ENCODE peak calls at places on chromosomes 3 and 15, in seven cellular contexts. I is A549, E is ovary, T is transverse colon, H is HepG2, L is stomach, S is upper lobe of left lung. D is an unnamed sample. For H3K4me1, the result is how much of the 10 kb centered on the place peaks cover.

GRCh38 chr3:100650651-100651611 is 41.5 kb downstream of the ADGRG7 start:
- DNase-seq in L (no peak), T (no peak), E (no peak), S (no peak), I (peak), H (no peak), D (no peak)

GRCh38 chr3:38474928-38475605 is 21.1 kb upstream of the EXOG start:
- DNase-seq in I (no peak), L (no peak), T (no peak), S (peak), H (no peak), E (no peak), D (no peak)

GRCh38 chr3:149506540-149506939 is 32.0 kb downstream of the TM4SF4 start:
- DNase-seq in E (no peak), S (no peak), H (no peak), T (no peak), I (no peak), L (no peak), D (no peak)

GRCh38 chr15:48336940-48337339 is 5.7 kb downstream of the DUT start:
- DNase-seq in L (no peak), H (peak), E (no peak), T (no peak), I (no peak), S (no peak), D (no peak)

GRCh38 chr15:94412979-94413741 is 181.8 kb downstream of the MCTP2 start:
- DNase-seq in T (peak), L (no peak), H (peak), I (peak), E (no peak), S (no peak), D (no peak)

GRCh38 chr15:40309344-40309862 is 1.7 kb upstream of the PLCB2 start:
- DNase-seq in T (no peak), S (no peak), I (no peak), H (no peak), L (no peak), E (no peak), D (no peak)

GRCh38 chr3:186590580-186591296 is 20.2 kb downstream of the DNAJB11 start:
- DNase-seq in H (no peak), E (no peak), L (no peak), S (no peak), I (no peak), T (no peak), D (no peak)

GRCh38 chr15:60091150-60091549 is 87.0 kb downstream of the FOXB1 start:
- DNase-seq in H (peak), T (no peak), E (no peak), L (peak), S (no peak), I (peak), D (no peak)

GRCh38 chr3:124266517-124266916 is 274.6 kb upstream of the ROPN1 start:
- DNase-seq in I (peak), E (no peak), L (no peak), H (no peak), T (no peak), S (no peak), D (no peak)

GRCh38 chr3:30657914-30658313 is 51.5 kb downstream of the TGFBR2 start:
- DNase-seq in E (no peak), T (no peak), I (no peak), H (no peak), L (no peak), S (no peak), D (no peak)

GRCh38 chr3:39193391-39193790 is 996 bp upstream of the XIRP1 start:
- DNase-seq in E (no peak), T (no peak), L (no peak), S (peak), H (no peak), I (no peak), D (no peak)

GRCh38 chr3:187743195-187744141 is 1.8 kb downstream of the BCL6 start:
- DNase-seq in L (peak), I (peak), H (no peak), S (peak), T (peak), E (peak), D (peak)

GRCh38 chr3:45944830-45945620 is 1.8 kb downstream of the CXCR6 start:
- DNase-seq in L (no peak), E (no peak), S (no peak), H (no peak), I (no peak), T (no peak), D (peak)

GRCh38 chr3:127358641-127359040 is 70.8 kb upstream of the PRR20G start:
- DNase-seq in E (no peak), S (no peak), L (no peak), I (no peak), T (no peak), H (no peak), D (no peak)

GRCh38 chr3:143832433-143832832 is 15.8 kb downstream of the SLC9A9 start:
- DNase-seq in H (no peak), I (no peak), E (no peak), L (no peak), T (no peak), S (no peak), D (no peak)

GRCh38 chr15:74257105-74257504 is 21.0 kb downstream of the CCDC33 start:
- DNase-seq in T (no peak), S (peak), H (no peak), I (no peak), L (no peak), E (no peak), D (no peak)

GRCh38 chr3:197216169-197216860 is 82.1 kb downstream of the DLG1 start:
- DNase-seq in I (peak), S (no peak), H (no peak), E (no peak), T (no peak), L (no peak), D (no peak)

GRCh38 chr3:67739851-67740250 is 85.4 kb upstream of the SUCLG2 start:
- DNase-seq in E (no peak), L (no peak), H (no peak), S (no peak), I (no peak), T (no peak), D (no peak)

GRCh38 chr3:183073839-183074615 is 25.3 kb downstream of the MCCC1 start:
- DNase-seq in E (no peak), I (no peak), L (no peak), T (no peak), S (no peak), H (no peak), D (no peak)

GRCh38 chr3:113890256-113890900 is 51.8 kb downstream of the GRAMD1C start:
- DNase-seq in E (no peak), L (no peak), S (peak), T (peak), H (peak), I (peak), D (no peak)

GRCh38 chr3:32839714-32840085 is 21.9 kb downstream of the TRIM71 start:
- DNase-seq in T (no peak), I (no peak), L (no peak), H (no peak), S (no peak), E (no peak), D (no peak)

GRCh38 chr3:55467099-55467498 is 20.0 kb downstream of the WNT5A start:
- DNase-seq in I (no peak), L (no peak), S (no peak), E (no peak), H (no peak), T (no peak), D (no peak)

GRCh38 chr3:24829011-24829581 is 334.4 kb upstream of the THRB start:
- DNase-seq in I (peak), L (peak), E (no peak), S (peak), T (peak), H (no peak), D (peak)

DNA sequence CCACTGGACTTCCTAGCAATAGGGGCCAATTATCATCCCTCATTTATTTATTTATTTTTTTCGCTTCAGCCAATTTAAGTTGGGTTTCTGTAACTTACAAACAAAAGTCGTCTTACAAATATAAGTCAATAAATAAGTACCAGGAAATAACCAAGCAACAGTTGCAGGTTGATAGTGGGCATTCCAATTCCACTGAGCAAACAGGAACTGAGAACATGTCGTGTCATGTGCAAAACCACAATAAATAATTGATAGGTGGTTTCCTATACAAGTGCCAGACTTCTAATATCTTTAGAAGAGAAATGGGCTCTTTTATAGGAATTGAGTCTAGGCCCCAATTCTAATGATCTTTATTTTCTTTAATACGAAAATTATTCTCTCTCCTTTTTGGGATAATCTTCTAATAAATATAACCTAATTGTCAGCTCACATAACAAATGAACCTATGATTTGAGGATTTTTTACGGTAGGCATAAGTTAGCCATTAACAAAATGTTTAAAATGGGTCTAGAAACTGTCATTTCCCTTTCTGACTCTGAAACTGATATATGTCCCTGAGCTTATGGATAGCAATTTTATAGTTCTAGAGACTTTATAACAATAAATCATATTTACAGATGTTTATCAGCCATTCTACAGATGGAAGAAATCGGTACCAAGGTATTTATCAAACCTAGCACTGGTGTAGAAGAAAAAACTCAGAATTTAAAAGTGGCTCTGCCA is 571.8 kb downstream of the FOXP1 start:
- DNase-seq in I (no peak), L (no peak), T (no peak), H (no peak), E (no peak), S (no peak), D (no peak)
- H3K4me1 ChIP-seq in I (under half), L (half or more), T (under half), H (half or more), E (under half), S (under half), D (under half)

GRCh38 chr3:57546616-57547015 is 2.5 kb upstream of the DNAH12 start:
- DNase-seq in S (no peak), L (no peak), E (no peak), I (no peak), T (no peak), H (no peak), D (no peak)

GRCh38 chr3:57545636-57546268 is 1.6 kb upstream of the DNAH12 start:
- DNase-seq in T (no peak), H (peak), L (no peak), E (peak), I (no peak), S (no peak), D (no peak)

GRCh38 chr3:57538465-57538864 is 5.7 kb downstream of the DNAH12 start:
- DNase-seq in L (no peak), I (no peak), E (no peak), S (no peak), H (no peak), T (no peak), D (no peak)

GRCh38 chr3:57544181-57545125 is at the start of gene DNAH12:
- DNase-seq in I (no peak), T (peak), E (peak), S (peak), L (peak), H (peak), D (no peak)
- H3K4me3 ChIP-seq in I (no peak), T (peak), E (no peak), S (peak), L (peak), H (peak), D (no peak)

GRCh38 chr3:50167069-50167781 is 12.1 kb downstream of the SEMA3F start:
- DNase-seq in I (no peak), S (no peak), H (peak), L (peak), E (no peak), T (peak), D (no peak)
- TF ChIP-seq EP300 in I (no peak), S (no peak), H (no peak), L (no peak), E (no peak), T (no peak), D (no peak)

GRCh38 chr3:15795563-15796308 is 2.0 kb downstream of the ANKRD28 start:
- DNase-seq in L (no peak), E (no peak), S (no peak), H (no peak), T (no peak), I (no peak), D (no peak)
- H3K4me1 ChIP-seq in L (under half), E (under half), S (half or more), H (under half), T (under half), I (under half), D (under half)

GRCh38 chr15:36896949-36897348 is 203.4 kb downstream of the MEIS2 start:
- DNase-seq in I (no peak), H (no peak), T (no peak), E (no peak), L (no peak), S (no peak), D (no peak)
- H3K4me3 ChIP-seq in I (no peak), H (no peak), T (no peak), E (no peak), L (no peak), S (no peak), D (no peak)

DNA sequence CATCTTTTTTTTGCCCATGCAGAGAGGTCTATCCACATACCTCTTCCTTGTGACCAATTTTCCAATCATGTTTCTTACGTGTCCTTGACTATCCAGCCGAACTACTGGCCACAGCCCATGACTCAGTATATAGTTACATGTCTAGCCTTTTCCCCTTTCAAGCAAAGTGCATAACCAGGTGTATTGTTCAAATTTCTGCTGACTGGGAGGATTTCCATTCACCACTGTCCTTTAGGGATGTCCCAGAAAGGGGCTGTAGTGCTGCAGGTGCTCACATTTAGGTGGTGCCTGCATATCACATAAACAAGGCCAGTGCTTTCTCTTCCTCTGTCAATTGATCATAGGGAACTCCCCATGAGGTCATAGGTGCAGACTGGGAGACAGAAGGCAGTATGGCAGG is 69.4 kb upstream of the ALDH1A3 start:
- DNase-seq in S (no peak), H (no peak), L (no peak), T (no peak), I (no peak), E (no peak), D (no peak)
- TF ChIP-seq EP300 in S (no peak), H (no peak), L (no peak), T (no peak), I (no peak), E (no peak), D (no peak)

GRCh38 chr3:193882091-193882490 is 253.9 kb upstream of the HES1 start:
- DNase-seq in I (no peak), H (no peak), L (no peak), T (no peak), S (no peak), E (no peak), D (peak)

GRCh38 chr3:193883551-193883950 is 252.4 kb upstream of the HES1 start:
- DNase-seq in E (no peak), H (no peak), I (peak), L (no peak), S (no peak), T (no peak), D (no peak)

GRCh38 chr3:193879099-193879863 is 256.7 kb upstream of the HES1 start:
- DNase-seq in E (no peak), I (no peak), T (no peak), H (no peak), S (no peak), L (no peak), D (peak)

GRCh38 chr3:193878051-193878838 is 257.7 kb upstream of the HES1 start:
- DNase-seq in T (no peak), L (no peak), H (no peak), I (no peak), S (no peak), E (no peak), D (no peak)

DNA sequence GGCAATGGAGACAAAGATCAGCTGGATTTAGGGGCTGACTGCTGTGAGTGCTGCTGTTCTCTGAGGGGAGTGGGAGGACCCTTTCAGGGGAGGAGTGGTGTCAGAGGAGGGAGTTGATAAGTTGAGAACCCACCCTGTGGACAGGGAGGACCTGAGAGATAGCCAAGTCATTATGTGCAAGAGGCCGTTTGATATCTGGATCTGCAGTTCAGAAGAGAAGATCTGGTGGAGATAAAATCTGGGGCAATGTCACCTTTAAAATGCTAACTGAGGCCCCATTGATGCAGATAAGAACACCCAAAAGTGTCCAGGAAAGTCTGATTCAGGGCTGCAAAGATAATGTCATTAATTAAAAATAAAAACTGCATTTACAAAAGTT is 256.1 kb upstream of the HES1 start:
- DNase-seq in H (no peak), S (no peak), T (no peak), I (no peak), E (no peak), L (no peak), D (no peak)
- H3K4me1 ChIP-seq in H (under half), S (under half), T (under half), I (under half), E (under half), L (under half), D (under half)

GRCh38 chr15:64286473-64286872 is 69.5 kb downstream of the CSNK1G1 start:
- DNase-seq in E (no peak), I (no peak), S (no peak), H (no peak), T (no peak), L (no peak), D (no peak)

GRCh38 chr15:64285871-64286270 is 70.1 kb downstream of the CSNK1G1 start:
- DNase-seq in S (no peak), L (no peak), I (no peak), E (no peak), T (no peak), H (no peak), D (no peak)

GRCh38 chr15:64282701-64283100 is 73.3 kb downstream of the CSNK1G1 start:
- DNase-seq in H (no peak), S (no peak), L (no peak), I (no peak), T (no peak), E (no peak), D (no peak)

GRCh38 chr15:64285150-64285549 is 70.8 kb downstream of the CSNK1G1 start:
- DNase-seq in T (no peak), E (no peak), I (no peak), L (no peak), H (no peak), S (no peak), D (no peak)

DNA sequence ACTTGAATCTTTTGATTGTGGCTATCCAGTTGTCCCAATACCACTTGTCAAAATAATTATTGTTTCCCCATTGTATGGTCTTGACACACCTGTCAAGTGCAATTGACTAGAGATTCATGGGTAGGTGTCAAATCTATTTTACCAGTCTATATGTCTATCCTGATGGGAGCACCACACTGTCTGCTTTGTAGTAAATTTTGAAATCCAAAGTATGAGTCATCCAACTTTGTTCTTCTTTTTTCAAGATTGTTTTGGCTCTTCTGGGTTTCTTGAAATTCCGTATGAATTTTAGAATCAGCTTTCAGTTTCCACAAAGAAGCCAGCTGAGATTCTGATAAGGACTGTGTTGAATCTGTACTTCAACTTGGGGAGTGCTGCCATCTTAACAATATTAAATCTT is 71.9 kb downstream of the CSNK1G1 start:
- DNase-seq in E (no peak), I (peak), T (no peak), S (no peak), L (no peak), H (no peak), D (no peak)
- H3K4me3 ChIP-seq in E (no peak), I (no peak), T (no peak), S (no peak), L (no peak), H (no peak), D (no peak)

D was measured in sigmoid colon.